ENCODE peak calls at places on chromosomes 6 and 20, in five cellular contexts. One of them, this sample, is unnamed.
A peak's percentile ranks its signal among the peaks of the same experiment; 100 is the strongest.

GRCh38 chr20:7383218-7383617 is 557.0 kb downstream of the HAO1 start:
- DNase-seq in body of pancreas: no peak
- DNase-seq in thyroid gland: no peak
- DNase-seq in HCT116: no peak
- DNase-seq in IMR-90: no peak
- DNase-seq in this sample: no peak

GRCh38 chr6:164069352-164070022 is 655.0 kb downstream of the QKI start:
- DNase-seq in body of pancreas: no peak
- DNase-seq in thyroid gland: peak; percentile 33
- DNase-seq in HCT116: no peak
- DNase-seq in IMR-90: no peak
- DNase-seq in this sample: no peak

GRCh38 chr20:57361517-57361916 is 10.5 kb downstream of the RAE1 start:
- DNase-seq in body of pancreas: no peak
- DNase-seq in thyroid gland: no peak
- DNase-seq in HCT116: no peak
- DNase-seq in IMR-90: peak; percentile 87
- DNase-seq in this sample: no peak

GRCh38 chr6:114452785-114453401 is 110.1 kb upstream of the HS3ST5 start:
- DNase-seq in body of pancreas: no peak
- DNase-seq in thyroid gland: no peak
- DNase-seq in HCT116: no peak
- DNase-seq in IMR-90: no peak
- DNase-seq in this sample: no peak

GRCh38 chr6:26556263-26557070 is 18.3 kb downstream of the HMGN4 start:
- DNase-seq in body of pancreas: peak; percentile 51
- DNase-seq in thyroid gland: no peak
- DNase-seq in HCT116: peak; percentile 84
- DNase-seq in IMR-90: peak; percentile 97
- DNase-seq in this sample: no peak

GRCh38 chr6:22236626-22237414 is 60.0 kb downstream of the PRL start:
- DNase-seq in body of pancreas: no peak
- DNase-seq in thyroid gland: no peak
- DNase-seq in HCT116: no peak
- DNase-seq in IMR-90: peak; percentile 95
- DNase-seq in this sample: no peak

GRCh38 chr6:144064831-144065668 is 30.3 kb downstream of the SF3B5 start:
- DNase-seq in body of pancreas: peak; percentile 50
- DNase-seq in thyroid gland: no peak
- DNase-seq in HCT116: no peak
- DNase-seq in IMR-90: no peak
- DNase-seq in this sample: no peak

GRCh38 chr6:154039231-154039842 is at the start of gene OPRM1:
- DNase-seq in body of pancreas: peak; percentile 44
- DNase-seq in thyroid gland: peak; percentile 73
- DNase-seq in HCT116: no peak
- DNase-seq in IMR-90: no peak
- DNase-seq in this sample: peak; percentile 37

GRCh38 chr6:128554302-128554701 is 33.9 kb upstream of the PTPRK start:
- DNase-seq in body of pancreas: no peak
- DNase-seq in thyroid gland: no peak
- DNase-seq in HCT116: peak; percentile 15
- DNase-seq in IMR-90: no peak
- DNase-seq in this sample: no peak

GRCh38 chr6:145137425-145137824 is 597.9 kb downstream of the EPM2A start:
- DNase-seq in body of pancreas: no peak
- DNase-seq in thyroid gland: no peak
- DNase-seq in HCT116: no peak
- DNase-seq in IMR-90: peak; percentile 38
- DNase-seq in this sample: no peak

GRCh38 chr6:13924146-13924948 is 405 bp upstream of the RNF182 start:
- DNase-seq in body of pancreas: peak; percentile 19
- DNase-seq in thyroid gland: peak; percentile 37
- DNase-seq in HCT116: no peak
- DNase-seq in IMR-90: peak; percentile 36
- DNase-seq in this sample: peak; percentile 37

GRCh38 chr6:53027131-53027718 is 32.1 kb upstream of the GSTA4 start:
- DNase-seq in body of pancreas: no peak
- DNase-seq in thyroid gland: no peak
- DNase-seq in HCT116: no peak
- DNase-seq in IMR-90: no peak
- DNase-seq in this sample: no peak

GRCh38 chr20:45910670-45911485 is 1.1 kb downstream of the PLTP start:
- DNase-seq in body of pancreas: peak; percentile 99
- DNase-seq in thyroid gland: peak; percentile 73
- DNase-seq in HCT116: peak; percentile 96
- DNase-seq in IMR-90: peak; percentile 100
- DNase-seq in this sample: peak; percentile 99

GRCh38 chr6:27866370-27867050 is 45.7 kb downstream of the OR2B2 start:
- DNase-seq in body of pancreas: no peak
- DNase-seq in thyroid gland: no peak
- DNase-seq in HCT116: no peak
- DNase-seq in IMR-90: peak; percentile 68
- DNase-seq in this sample: no peak

GRCh38 chr20:58600756-58601155 is 50.3 kb upstream of the STX16 start:
- DNase-seq in body of pancreas: no peak
- DNase-seq in thyroid gland: no peak
- DNase-seq in HCT116: no peak
- DNase-seq in IMR-90: no peak
- DNase-seq in this sample: no peak
- H3K4me1 ChIP-seq in body of pancreas: no peaks in the 10 kb centered on the region
- H3K4me1 ChIP-seq in thyroid gland: no peaks in the 10 kb centered on the region
- H3K4me1 ChIP-seq in HCT116: no peaks in the 10 kb centered on the region
- H3K4me1 ChIP-seq in IMR-90: peaks cover 10% of the 10 kb centered on the region
- H3K4me1 ChIP-seq in this sample: peaks cover 42% of the 10 kb centered on the region

GRCh38 chr6:132085731-132086130 is 134.6 kb upstream of the CCN2 start:
- DNase-seq in body of pancreas: no peak
- DNase-seq in thyroid gland: no peak
- DNase-seq in HCT116: no peak
- DNase-seq in IMR-90: no peak
- DNase-seq in this sample: no peak

GRCh38 chr6:132082421-132082820 is 131.2 kb upstream of the CCN2 start:
- DNase-seq in body of pancreas: no peak
- DNase-seq in thyroid gland: no peak
- DNase-seq in HCT116: no peak
- DNase-seq in IMR-90: peak; percentile 34
- DNase-seq in this sample: no peak

GRCh38 chr6:132087391-132087790 is 136.2 kb upstream of the CCN2 start:
- DNase-seq in body of pancreas: no peak
- DNase-seq in thyroid gland: no peak
- DNase-seq in HCT116: no peak
- DNase-seq in IMR-90: no peak
- DNase-seq in this sample: no peak

GRCh38 chr6:132088150-132088549 is 137.0 kb upstream of the CCN2 start:
- DNase-seq in body of pancreas: no peak
- DNase-seq in thyroid gland: no peak
- DNase-seq in HCT116: no peak
- DNase-seq in IMR-90: no peak
- DNase-seq in this sample: no peak

DNA sequence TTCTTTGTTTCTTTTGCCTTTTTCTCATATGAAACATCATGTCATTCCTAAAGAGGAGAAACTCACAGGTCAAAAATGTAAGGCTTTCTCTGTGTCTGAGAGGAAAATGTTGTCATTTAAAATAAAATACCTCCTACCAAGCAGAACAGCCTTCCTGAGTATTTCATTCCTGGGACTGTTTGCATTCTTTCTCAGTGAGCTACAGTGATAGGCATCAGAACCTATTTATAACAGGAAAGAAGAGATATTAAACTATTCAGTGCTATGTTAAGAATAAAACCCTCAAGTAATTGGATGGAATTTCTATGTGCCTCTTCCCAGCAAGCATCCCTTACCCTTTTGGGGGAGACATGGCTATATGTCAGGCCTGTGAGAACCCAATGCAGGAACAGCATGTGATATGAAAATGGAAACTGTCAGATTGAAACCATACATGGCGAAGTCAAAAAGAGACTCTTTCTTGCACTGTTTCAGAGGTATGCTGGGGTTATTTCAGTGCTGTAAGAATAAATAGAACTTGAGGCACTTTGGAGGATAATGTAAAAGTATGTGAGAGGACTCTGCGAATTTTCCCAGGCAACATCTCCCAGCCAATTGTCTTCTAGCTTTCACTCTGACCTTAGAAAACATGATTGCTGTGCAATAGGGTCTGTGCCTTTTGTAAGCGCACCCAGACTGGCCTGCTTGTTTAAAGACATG is 133.8 kb upstream of the CCN2 start:
- DNase-seq in body of pancreas: no peak
- DNase-seq in thyroid gland: no peak
- DNase-seq in HCT116: no peak
- DNase-seq in IMR-90: peak; percentile 99
- DNase-seq in this sample: no peak
- TF ChIP-seq POLR2A in body of pancreas: no peak
- TF ChIP-seq POLR2A in thyroid gland: no peak
- TF ChIP-seq POLR2A in HCT116: no peak
- TF ChIP-seq POLR2A in IMR-90: no peak
- TF ChIP-seq POLR2A in this sample: no peak

DNA sequence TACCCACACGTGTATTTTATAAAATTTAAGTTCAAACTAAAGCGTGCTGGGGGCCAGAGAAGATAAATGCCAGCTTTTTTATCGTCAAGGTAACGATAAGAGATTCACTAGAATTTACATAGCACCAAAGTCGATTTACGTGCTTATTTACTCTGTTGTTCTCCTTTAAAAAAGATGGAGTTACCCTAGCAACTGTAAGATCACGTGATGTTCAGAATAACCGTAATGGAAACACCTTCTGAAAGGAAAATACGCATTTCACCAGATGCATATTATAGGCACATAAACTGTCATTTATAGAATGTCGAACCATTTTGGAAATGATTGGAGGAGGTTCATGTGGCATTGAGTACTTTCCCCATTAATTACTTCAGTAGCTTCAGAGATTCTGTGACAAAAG is 207.6 kb downstream of the TSHZ2 start:
- DNase-seq in body of pancreas: no peak
- DNase-seq in thyroid gland: no peak
- DNase-seq in HCT116: no peak
- DNase-seq in IMR-90: no peak
- DNase-seq in this sample: no peak
- H3K27me3 ChIP-seq in body of pancreas: no peaks in the 10 kb centered on the region
- H3K27me3 ChIP-seq in thyroid gland: no peaks in the 10 kb centered on the region
- H3K27me3 ChIP-seq in HCT116: peaks cover 59% of the 10 kb centered on the region
- H3K27me3 ChIP-seq in IMR-90: no peaks in the 10 kb centered on the region
- H3K27me3 ChIP-seq in this sample: no peaks in the 10 kb centered on the region

GRCh38 chr6:30322527-30323501 is 3.9 kb upstream of the TRIM39 start:
- DNase-seq in body of pancreas: no peak
- DNase-seq in thyroid gland: no peak
- DNase-seq in HCT116: no peak
- DNase-seq in IMR-90: peak; percentile 80
- DNase-seq in this sample: no peak
- H3K4me1 ChIP-seq in body of pancreas: peaks cover 34% of the 10 kb centered on the region
- H3K4me1 ChIP-seq in thyroid gland: peaks cover 24% of the 10 kb centered on the region
- H3K4me1 ChIP-seq in HCT116: peaks cover 22% of the 10 kb centered on the region
- H3K4me1 ChIP-seq in IMR-90: peaks cover 5% of the 10 kb centered on the region
- H3K4me1 ChIP-seq in this sample: peaks cover 25% of the 10 kb centered on the region